ENCODE peak calls at places on chromosomes 16 and 17, in four cellular contexts. R is lower lobe of right lung, M is cardiac fibroblast, K is psoas muscle. L is an unnamed sample.

GRCh38 chr16:22139008-22139407 is 23.3 kb upstream of the SDR42E2 start:
- DNase-seq in K (no peak), R (peak), M (no peak), L (peak)

GRCh38 chr17:68704897-68705296 is 103.7 kb upstream of the FAM20A start:
- DNase-seq in K (no peak), M (peak), R (no peak), L (no peak)

GRCh38 chr17:66357037-66357436 is 54.6 kb downstream of the PRKCA start:
- DNase-seq in M (no peak), K (no peak), R (no peak), L (no peak)

GRCh38 chr17:50469005-50469605 is 425 bp upstream of the CHAD start:
- DNase-seq in M (no peak), R (no peak), K (peak), L (no peak)

GRCh38 chr17:31597646-31598387 is 206.3 kb downstream of the RAB11FIP4 start:
- DNase-seq in R (no peak), K (no peak), M (no peak), L (no peak)

GRCh38 chr17:75430159-75430748 is 24.8 kb upstream of the GRB2 start:
- DNase-seq in K (no peak), M (peak), R (no peak), L (no peak)

GRCh38 chr17:42653179-42654124 is 5.6 kb upstream of the TUBG2 start:
- DNase-seq in K (peak), M (peak), R (no peak), L (no peak)

GRCh38 chr17:64326420-64327054 is 63.5 kb upstream of the TEX2 start:
- DNase-seq in R (peak), M (peak), K (peak), L (peak)

GRCh38 chr16:89058812-89059211 is 34.8 kb upstream of the ACSF3 start:
- DNase-seq in K (no peak), R (no peak), M (no peak), L (no peak)
- H3K4me3 ChIP-seq in K (no peak), R (no peak), M (no peak), L (no peak)

GRCh38 chr16:9097266-9098219 is 6.1 kb downstream of the HAPSTR1 start:
- DNase-seq in K (no peak), M (no peak), R (no peak), L (no peak)

GRCh38 chr16:9094008-9094846 is 2.8 kb downstream of the HAPSTR1 start:
- DNase-seq in M (no peak), R (no peak), K (no peak), L (no peak)

GRCh38 chr16:9095171-9095570 is 3.7 kb downstream of the HAPSTR1 start:
- DNase-seq in M (no peak), K (no peak), R (no peak), L (no peak)

GRCh38 chr16:9096416-9096952 is 5.0 kb downstream of the HAPSTR1 start:
- DNase-seq in K (no peak), R (no peak), M (no peak), L (peak)

DNA sequence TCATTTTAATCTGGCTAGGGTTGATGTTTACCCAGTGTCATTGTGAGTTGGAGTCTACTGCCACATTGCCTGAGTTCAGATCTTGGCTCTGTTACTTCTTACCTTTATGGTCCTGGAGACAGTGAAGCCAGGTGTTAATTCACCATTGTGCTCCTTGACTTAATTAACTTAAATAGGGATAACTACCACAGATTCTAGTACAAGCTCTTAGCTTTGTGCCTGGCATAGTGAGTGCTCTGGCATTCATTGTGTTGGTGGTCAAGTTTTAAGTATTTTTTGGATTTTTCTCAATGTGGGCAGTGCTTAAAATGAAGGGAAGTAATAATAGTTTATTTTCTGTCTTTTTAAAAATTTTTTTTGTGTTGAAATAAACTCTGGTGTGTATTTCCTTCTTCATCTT is 4.6 kb downstream of the HAPSTR1 start:
- DNase-seq in K (no peak), R (no peak), M (no peak), L (no peak)
- H3K4me3 ChIP-seq in K (peak), R (peak), M (no peak), L (no peak)

DNA sequence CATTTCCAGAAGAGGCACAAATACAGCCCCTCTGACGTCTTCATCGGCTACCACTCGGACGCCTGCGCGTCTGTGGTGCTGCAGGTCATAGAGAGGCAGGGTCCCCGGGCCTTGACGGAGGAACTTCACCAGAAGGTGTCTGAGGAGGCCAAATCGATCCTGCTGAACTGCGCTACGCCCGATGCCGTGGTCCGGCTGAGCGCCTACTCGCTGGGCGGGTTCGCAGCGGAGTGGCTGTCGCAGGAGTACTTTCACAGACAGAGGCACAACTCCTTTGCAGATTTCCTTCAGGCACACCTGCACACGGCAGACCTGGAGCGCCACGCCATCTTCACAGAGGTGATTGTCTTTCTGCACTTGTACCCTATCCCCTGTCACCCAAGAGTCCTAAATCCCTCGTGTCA is 67.0 kb upstream of the ENDOV start:
- DNase-seq in R (no peak), K (peak), M (no peak), L (no peak)
- H3K4me3 ChIP-seq in R (no peak), K (no peak), M (no peak), L (no peak)

DNA sequence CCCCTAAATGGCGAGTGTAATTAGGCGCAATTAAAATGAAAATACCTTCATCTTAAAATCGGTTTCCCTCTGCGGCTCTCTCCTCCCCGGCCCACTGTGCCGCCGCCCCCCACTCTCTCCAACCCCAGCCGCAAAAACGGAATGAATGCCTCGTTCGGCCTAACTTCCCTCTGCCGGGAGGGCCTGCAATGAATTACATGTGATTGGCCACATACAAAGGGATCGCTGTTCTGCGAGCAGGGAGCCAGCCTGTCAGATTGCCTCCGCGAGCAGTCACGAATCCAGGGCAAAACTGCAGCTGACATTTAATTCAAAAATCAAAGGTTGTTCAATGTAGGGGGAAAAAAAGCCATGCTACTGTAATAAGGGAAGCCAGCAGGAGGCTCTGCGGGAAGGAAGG is 85.0 kb downstream of the TBC1D16 start:
- DNase-seq in R (peak), K (peak), M (no peak), L (no peak)
- H3K4me3 ChIP-seq in R (no peak), K (no peak), M (no peak), L (no peak)

DNA sequence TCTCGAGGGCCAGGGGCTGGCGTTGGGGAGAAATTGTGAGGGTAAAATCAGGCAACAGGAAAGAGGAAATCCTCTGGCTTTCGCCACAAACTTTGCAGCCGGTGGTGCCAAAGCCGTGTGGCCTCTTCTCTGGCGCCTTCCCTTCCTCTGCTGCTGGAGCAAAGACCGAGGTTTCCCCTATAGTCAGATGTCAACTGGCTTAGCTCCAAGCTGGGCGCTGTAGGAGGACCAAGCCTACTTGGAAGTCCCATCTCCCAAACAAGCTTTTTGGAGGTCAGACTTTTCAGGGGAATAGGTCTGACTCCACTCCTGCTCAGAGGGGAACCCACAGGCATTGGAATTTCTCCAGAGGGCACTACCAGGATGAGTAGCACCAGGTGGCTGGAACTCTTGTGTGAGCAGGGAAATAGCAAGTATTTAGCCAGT is 5.0 kb downstream of the IGFBP4 start:
- DNase-seq in K (peak), R (no peak), M (peak), L (no peak)
- H3K4me3 ChIP-seq in K (peak), R (peak), M (peak), L (no peak)

GRCh38 chr16:586645-587590 is 2.9 kb upstream of the RAB40C start:
- DNase-seq in K (no peak), R (peak), M (no peak), L (no peak)
- H3K4me3 ChIP-seq in K (peak), R (no peak), M (no peak), L (no peak)

GRCh38 chr17:48564200-48565023 is 13.7 kb downstream of the HOXB4 start:
- DNase-seq in K (no peak), R (no peak), M (no peak), L (no peak)
- H3K4me3 ChIP-seq in K (peak), R (peak), M (peak), L (no peak)

GRCh38 chr17:47850692-47851573 is at the start of gene SP6:
- DNase-seq in R (peak), K (peak), M (peak), L (peak)
- H3K4me3 ChIP-seq in R (peak), K (peak), M (no peak), L (peak)

L was measured in bronchial epithelial cell.